ENCODE peak calls at places on chromosomes 6 and 20, in five cellular contexts. G is right cardiac atrium, J is activated gamma-delta T cell treated with Interleukin-2 at 50 U/mL for 16 hours, M is A549, C is breast epithelium. Q is an unnamed sample.

GRCh38 chr20:14553774-14554524 is 216.5 kb upstream of the FLRT3 start:
- DNase-seq in G (peak; percentile 55), J (no peak), M (peak; percentile 5), C (no peak), Q (no peak)

GRCh38 chr20:62227591-62227976 is 7.5 kb upstream of the HRH3 start:
- DNase-seq in G (no peak), J (no peak), M (no peak), C (no peak), Q (no peak)

GRCh38 chr6:26020983-26021349 is 58.4 kb downstream of the TRIM38 start:
- DNase-seq in G (peak; percentile 47), J (peak; percentile 34), M (peak; percentile 75), C (peak; percentile 60), Q (peak; percentile 63)

GRCh38 chr6:158068893-158069799 is 87.5 kb downstream of the SYNJ2 start:
- DNase-seq in G (peak; percentile 66), J (no peak), M (peak; percentile 55), C (peak; percentile 73), Q (no peak)

GRCh38 chr20:438581-439469 is 23.5 kb downstream of the TBC1D20 start:
- DNase-seq in G (no peak), J (peak; percentile 60), M (no peak), C (no peak), Q (peak; percentile 73)

GRCh38 chr20:3924304-3925112 is 35.3 kb downstream of the PANK2 start:
- DNase-seq in G (peak; percentile 45), J (no peak), M (no peak), C (no peak), Q (no peak)

GRCh38 chr20:14919473-14920157 is 582.2 kb upstream of the FLRT3 start:
- DNase-seq in G (no peak), J (no peak), M (peak; percentile 40), C (no peak), Q (no peak)

GRCh38 chr6:12001004-12001705 is 11.0 kb upstream of the HIVEP1 start:
- DNase-seq in G (no peak), J (no peak), M (no peak), C (no peak), Q (no peak)

GRCh38 chr6:96816182-96816888 is 20.9 kb downstream of the GPR63 start:
- DNase-seq in G (no peak), J (no peak), M (no peak), C (no peak), Q (no peak)

GRCh38 chr20:46979603-46980241 is 85.1 kb downstream of the EYA2 start:
- DNase-seq in G (no peak), J (no peak), M (no peak), C (no peak), Q (no peak)

GRCh38 chr6:86581833-86582232 is 355.5 kb upstream of the HTR1E start:
- DNase-seq in G (no peak), J (no peak), M (no peak), C (no peak), Q (no peak)

GRCh38 chr20:53074811-53075314 is 102.7 kb downstream of the TSHZ2 start:
- DNase-seq in G (no peak), J (no peak), M (no peak), C (no peak), Q (no peak)

GRCh38 chr6:63452117-63452516 is 120.2 kb upstream of the LOC128125822 start:
- DNase-seq in G (no peak), J (no peak), M (peak; percentile 90), C (no peak), Q (no peak)

GRCh38 chr6:12528581-12529363 is 187.8 kb upstream of the PHACTR1 start:
- DNase-seq in G (no peak), J (no peak), M (no peak), C (no peak), Q (no peak)

GRCh38 chr6:129890164-129890563 is 29.0 kb upstream of the TMEM244 start:
- DNase-seq in G (no peak), J (no peak), M (no peak), C (no peak), Q (no peak)

GRCh38 chr20:53914861-53915458 is 155.4 kb downstream of the BCAS1 start:
- DNase-seq in G (no peak), J (no peak), M (no peak), C (no peak), Q (no peak)

GRCh38 chr20:44572551-44573500 is 9.6 kb upstream of the PKIG start:
- DNase-seq in G (peak; percentile 53), J (no peak), M (peak; percentile 43), C (peak; percentile 73), Q (no peak)

GRCh38 chr20:25389858-25390537 is 637 bp downstream of the ABHD12 start:
- DNase-seq in G (peak; percentile 45), J (peak; percentile 13), M (no peak), C (no peak), Q (no peak)

GRCh38 chr6:137637161-137637560 is 143.0 kb upstream of the OLIG3 start:
- DNase-seq in G (no peak), J (no peak), M (peak; percentile 35), C (peak; percentile 63), Q (no peak)

GRCh38 chr6:47413752-47414516 is 63.7 kb upstream of the CD2AP start:
- DNase-seq in G (peak; percentile 11), J (peak; percentile 26), M (peak; percentile 73), C (no peak), Q (peak; percentile 53)